ENCODE peak calls at places on chromosomes 4 and X, in four cellular contexts. P, V, X and B are unnamed samples.

GRCh38 chr4:142404191-142404611 is 441.9 kb downstream of the INPP4B start:
- DNase-seq in P (no peak), V (no peak), X (no peak), B (no peak)

GRCh38 chrX:14872355-14872754 is 514 bp downstream of the FANCB start:
- DNase-seq in P (no peak), V (no peak), X (peak; percentile 29), B (no peak)

GRCh38 chr4:166045457-166045856 is 172.4 kb downstream of the TLL1 start:
- DNase-seq in P (peak; percentile 59), V (no peak), X (no peak), B (no peak)

GRCh38 chr4:153465583-153465921 is 608 bp upstream of the TMEM131L start:
- DNase-seq in P (no peak), V (peak; percentile 37), X (peak; percentile 61), B (peak; percentile 41)

GRCh38 chr4:119664168-119664907 is 35.7 kb upstream of the PDE5A start:
- DNase-seq in P (no peak), V (no peak), X (no peak), B (no peak)

GRCh38 chr4:183798249-183798920 is 106.7 kb upstream of the STOX2 start:
- DNase-seq in P (no peak), V (no peak), X (no peak), B (peak; percentile 35)

GRCh38 chr4:6582889-6583504 is 8.0 kb downstream of the MAN2B2 start:
- DNase-seq in P (peak; percentile 2), V (peak; percentile 55), X (peak; percentile 73), B (no peak)

GRCh38 chrX:31038585-31039326 is 33.1 kb downstream of the FTHL17 start:
- DNase-seq in P (no peak), V (peak; percentile 16), X (peak; percentile 44), B (peak; percentile 22)

GRCh38 chrX:2500091-2500680 is 590 bp downstream of the DHRSX start:
- DNase-seq in P (no peak), V (peak; percentile 18), X (peak; percentile 45), B (peak; percentile 51)

GRCh38 chr4:150080875-150081274 is 2.6 kb downstream of the DCLK2 start:
- DNase-seq in P (no peak), V (peak; percentile 20), X (no peak), B (no peak)

GRCh38 chrX:13386636-13387035 is 66.8 kb upstream of the ATXN3L start:
- DNase-seq in P (no peak), V (peak; percentile 4), X (no peak), B (no peak)

GRCh38 chrX:13380230-13380629 is 60.4 kb upstream of the ATXN3L start:
- DNase-seq in P (no peak), V (no peak), X (no peak), B (no peak)

GRCh38 chrX:13381514-13381913 is 61.7 kb upstream of the ATXN3L start:
- DNase-seq in P (no peak), V (no peak), X (no peak), B (no peak)

GRCh38 chrX:13386092-13386491 is 66.2 kb upstream of the ATXN3L start:
- DNase-seq in P (no peak), V (no peak), X (no peak), B (no peak)

GRCh38 chrX:13383907-13384306 is 64.1 kb upstream of the ATXN3L start:
- DNase-seq in P (peak; percentile 28), V (no peak), X (no peak), B (no peak)
- TF ChIP-seq TCF7 in P (no peak), V (no peak), X (no peak), B (no peak)

DNA sequence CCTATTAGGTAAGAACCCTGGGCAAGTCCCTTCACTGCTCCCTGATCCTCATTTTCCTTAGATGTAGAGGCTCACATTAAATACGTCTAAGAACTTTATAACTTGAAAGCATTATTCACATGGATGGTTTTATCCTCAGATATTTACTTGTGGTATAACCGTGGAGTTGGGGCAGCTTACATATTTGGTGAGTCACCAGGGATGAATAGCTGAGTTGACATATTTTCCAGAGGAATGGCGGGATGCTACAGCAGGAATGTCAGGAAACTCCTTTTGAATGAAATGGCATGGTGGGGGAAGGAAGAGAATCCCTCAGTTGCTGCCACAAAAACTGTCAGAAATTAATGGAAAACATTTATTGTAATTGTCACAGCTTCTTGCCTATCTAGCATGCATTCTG is 165.3 kb upstream of the RPS6KA3 start:
- DNase-seq in P (no peak), V (no peak), X (no peak), B (no peak)
- TF ChIP-seq TCF7 in P (no peak), V (no peak), X (no peak), B (no peak)

DNA sequence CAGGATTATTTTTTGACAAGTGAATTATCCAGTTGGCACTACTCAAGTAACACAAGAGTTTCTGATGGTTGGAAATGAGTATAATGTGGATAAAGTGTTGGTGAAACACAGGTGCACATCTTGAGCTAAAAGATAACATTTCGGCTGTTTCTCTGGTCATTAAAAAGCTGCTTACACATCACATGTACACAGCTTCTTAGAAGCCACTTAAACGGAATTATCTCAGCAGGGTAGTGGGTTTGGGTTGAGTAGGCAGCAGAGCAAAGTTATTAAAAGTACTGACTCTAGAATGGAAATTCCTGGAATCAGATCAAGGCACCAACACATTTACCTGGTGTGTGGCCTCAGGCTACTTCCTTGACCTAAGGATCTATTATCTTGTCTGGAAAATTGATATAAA is 55.4 kb upstream of the RASSF6 start:
- DNase-seq in P (no peak), V (no peak), X (peak; percentile 57), B (no peak)
- TF ChIP-seq TCF7 in P (no peak), V (no peak), X (no peak), B (no peak)

DNA sequence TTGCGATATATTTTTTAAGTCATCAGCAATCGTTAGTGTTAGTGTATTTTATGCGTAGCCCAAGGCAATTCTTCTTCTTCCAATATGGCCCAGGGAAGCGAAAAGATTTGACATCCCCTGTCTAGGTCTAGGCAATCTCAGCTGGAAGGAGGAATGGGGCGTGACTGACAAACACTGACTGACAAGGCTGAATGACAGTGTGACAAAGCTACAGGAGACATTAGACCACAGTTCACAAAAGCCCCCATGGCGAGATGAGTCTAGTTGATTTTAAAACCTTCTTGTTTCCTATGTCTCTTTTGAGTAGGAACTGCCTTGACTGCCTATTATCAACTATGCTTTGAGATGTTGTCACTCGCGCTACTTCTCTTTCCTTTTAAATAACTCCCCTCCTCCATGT is 42.3 kb downstream of the QRFPR start:
- DNase-seq in P (no peak), V (no peak), X (no peak), B (no peak)
- TF ChIP-seq TCF7 in P (no peak), V (no peak), X (no peak), B (no peak)

DNA sequence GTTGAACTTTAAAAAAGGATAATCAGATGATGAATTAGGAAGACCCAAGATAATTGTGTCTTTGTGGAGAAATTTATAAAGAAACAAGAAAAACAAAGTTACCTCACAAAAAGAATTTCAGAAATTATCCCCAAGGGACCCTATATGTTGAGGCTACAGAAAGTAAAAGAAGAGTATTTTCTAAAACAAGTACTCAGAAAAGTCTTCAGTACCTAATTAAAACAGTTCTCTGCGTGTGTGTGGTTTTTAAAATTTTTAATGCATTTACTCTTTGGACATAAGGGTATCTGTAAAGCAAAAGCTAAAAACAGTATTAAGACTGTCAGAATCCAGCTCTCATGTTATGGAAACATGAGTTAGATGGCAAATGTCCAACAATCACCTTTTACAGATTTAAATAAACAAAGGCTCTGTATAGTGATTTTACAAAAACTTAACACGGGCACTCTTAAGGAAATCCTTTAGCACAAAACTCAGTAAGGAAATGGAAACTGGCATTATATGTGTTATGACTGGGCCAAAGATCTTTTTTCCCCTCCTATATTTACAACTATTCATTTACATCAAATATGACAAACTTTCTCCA is 187.5 kb downstream of the NSUN7 start:
- DNase-seq in P (no peak), V (no peak), X (no peak), B (no peak)
- TF ChIP-seq TCF7 in P (no peak), V (no peak), X (no peak), B (no peak)

GRCh38 chrX:105017641-105018040 is 202.9 kb downstream of the TEX13A start:
- DNase-seq in P (no peak), V (no peak), X (no peak), B (no peak)

GRCh38 chrX:105013719-105014118 is 206.8 kb downstream of the TEX13A start:
- DNase-seq in P (no peak), V (no peak), X (no peak), B (no peak)

DNA sequence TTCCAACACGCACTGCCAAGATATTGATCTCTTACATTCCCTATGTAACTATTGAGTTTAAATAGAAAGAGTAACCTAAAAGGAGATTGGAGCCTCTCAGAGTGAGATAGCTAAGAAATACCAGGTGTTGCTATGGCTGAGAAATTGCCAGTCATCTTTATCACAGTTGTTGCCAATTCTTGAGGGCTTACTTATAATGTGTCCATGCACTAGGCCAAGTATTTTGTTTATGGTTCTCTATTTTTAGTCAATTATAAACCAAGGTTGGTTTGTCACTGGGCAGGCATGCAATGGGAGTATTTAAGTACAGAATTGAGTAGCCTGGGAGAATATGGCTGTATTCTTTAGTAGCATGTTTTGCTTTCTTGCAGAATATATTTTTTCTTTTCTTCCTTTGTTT is 201.6 kb downstream of the TEX13A start:
- DNase-seq in P (no peak), V (no peak), X (no peak), B (no peak)
- TF ChIP-seq TCF7 in P (no peak), V (no peak), X (no peak), B (no peak)

GRCh38 chr4:41282362-41282761 is 25.6 kb downstream of the UCHL1 start:
- DNase-seq in P (no peak), V (no peak), X (no peak), B (no peak)
- TF ChIP-seq TCF7 in P (no peak), V (no peak), X (no peak), B (no peak)

GRCh38 chrX:51641421-51642021 is 22.8 kb upstream of the CENPVL3 start:
- DNase-seq in P (no peak), V (peak; percentile 12), X (peak; percentile 26), B (peak; percentile 12)
- TF ChIP-seq TCF7 in P (no peak), V (no peak), X (no peak), B (no peak)

GRCh38 chr4:37653601-37654000 is 32.6 kb downstream of the RELL1 start:
- DNase-seq in P (no peak), V (no peak), X (no peak), B (no peak)
- TF ChIP-seq TCF7 in P (no peak), V (no peak), X (no peak), B (no peak)

DNA sequence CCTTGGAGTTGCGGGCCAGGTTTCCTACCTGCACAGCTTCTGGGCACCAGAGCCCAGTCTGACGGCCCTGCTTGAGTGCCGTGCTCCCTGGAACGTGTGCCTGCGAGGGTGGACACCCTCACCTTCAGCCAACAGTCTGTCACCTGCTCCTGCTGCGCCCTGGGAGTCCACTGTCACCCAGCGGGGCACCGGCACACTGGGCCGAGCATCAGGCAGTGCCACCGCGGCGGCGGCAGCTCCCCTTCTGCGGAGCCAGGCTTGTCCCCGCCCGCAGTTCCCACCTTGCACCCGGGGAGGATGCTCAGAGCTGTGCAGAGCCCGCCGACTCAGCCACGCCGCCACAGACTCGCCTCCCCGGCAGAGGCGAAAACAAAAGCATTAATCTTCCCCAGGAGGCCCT is 86.9 kb downstream of the ABLIM2 start:
- DNase-seq in P (no peak), V (no peak), X (no peak), B (no peak)
- TF ChIP-seq TCF7 in P (no peak), V (no peak), X (no peak), B (no peak)